ENCODE peak calls at places on chromosomes 2 and 18, in nine cellular contexts. G is left ventricle myocardium inferior, E is GM12865, W is A549, R is PC-3, A is colonic mucosa, N is BE2C, D is stomach, H is AG09309. J is an unnamed sample.
A peak's percentile ranks its signal among the peaks of the same experiment; 100 is the strongest.

GRCh38 chr2:215548714-215549113 is 112.8 kb upstream of the FN1 start:
- DNase-seq in G (no peak), E (no peak), W (no peak), R (peak; percentile 45), A (no peak), N (no peak), D (no peak), H (no peak), J (peak; percentile 20)

GRCh38 chr2:196967126-196967525 is 40.6 kb upstream of the PGAP1 start:
- DNase-seq in G (no peak), E (no peak), W (no peak), R (no peak), A (peak; percentile 35), N (no peak), D (no peak), H (no peak), J (peak; percentile 36)

GRCh38 chr2:71226391-71226964 is 425 bp downstream of the PAIP2B start:
- DNase-seq in G (peak; percentile 25), E (no peak), W (no peak), R (peak; percentile 29), A (peak; percentile 60), N (peak; percentile 8), D (peak; percentile 63), H (no peak), J (no peak)

GRCh38 chr2:184906709-184907108 is 308.4 kb downstream of the ZNF804A start:
- DNase-seq in G (no peak), E (no peak), W (no peak), R (no peak), A (no peak), N (no peak), D (no peak), H (no peak), J (no peak)

GRCh38 chr2:222864296-222864695 is 3.5 kb downstream of the ACSL3 start:
- DNase-seq in G (no peak), E (no peak), W (peak; percentile 43), R (peak; percentile 51), A (no peak), N (peak; percentile 32), D (no peak), H (no peak), J (peak; percentile 77)

GRCh38 chr2:227849906-227850305 is 21.5 kb upstream of the DAW1 start:
- DNase-seq in G (no peak), E (no peak), W (no peak), R (peak; percentile 72), A (no peak), N (no peak), D (no peak), H (peak; percentile 21), J (peak; percentile 66)

GRCh38 chr2:84257871-84258270 is 201.2 kb downstream of the SUCLG1 start:
- DNase-seq in G (no peak), E (no peak), W (peak; percentile 21), R (peak; percentile 25), A (no peak), N (no peak), D (no peak), H (no peak), J (no peak)

GRCh38 chr2:96175951-96176350 is 30.7 kb upstream of the DUSP2 start:
- DNase-seq in G (no peak), E (peak; percentile 57), W (no peak), R (no peak), A (no peak), N (no peak), D (no peak), H (peak; percentile 7), J (peak; percentile 58)

GRCh38 chr18:963276-963675 is 58.6 kb downstream of the ADCYAP1 start:
- DNase-seq in G (no peak), E (no peak), W (no peak), R (no peak), A (no peak), N (peak; percentile 77), D (no peak), H (no peak), J (no peak)

GRCh38 chr18:957829-958228 is 53.2 kb downstream of the ADCYAP1 start:
- DNase-seq in G (no peak), E (no peak), W (no peak), R (no peak), A (no peak), N (no peak), D (no peak), H (no peak), J (no peak)

GRCh38 chr18:966095-967036 is 61.7 kb downstream of the ADCYAP1 start:
- DNase-seq in G (no peak), E (no peak), W (no peak), R (no peak), A (no peak), N (no peak), D (no peak), H (no peak), J (no peak)

GRCh38 chr18:959854-960253 is 55.2 kb downstream of the ADCYAP1 start:
- DNase-seq in G (no peak), E (no peak), W (no peak), R (no peak), A (no peak), N (no peak), D (no peak), H (no peak), J (no peak)

DNA sequence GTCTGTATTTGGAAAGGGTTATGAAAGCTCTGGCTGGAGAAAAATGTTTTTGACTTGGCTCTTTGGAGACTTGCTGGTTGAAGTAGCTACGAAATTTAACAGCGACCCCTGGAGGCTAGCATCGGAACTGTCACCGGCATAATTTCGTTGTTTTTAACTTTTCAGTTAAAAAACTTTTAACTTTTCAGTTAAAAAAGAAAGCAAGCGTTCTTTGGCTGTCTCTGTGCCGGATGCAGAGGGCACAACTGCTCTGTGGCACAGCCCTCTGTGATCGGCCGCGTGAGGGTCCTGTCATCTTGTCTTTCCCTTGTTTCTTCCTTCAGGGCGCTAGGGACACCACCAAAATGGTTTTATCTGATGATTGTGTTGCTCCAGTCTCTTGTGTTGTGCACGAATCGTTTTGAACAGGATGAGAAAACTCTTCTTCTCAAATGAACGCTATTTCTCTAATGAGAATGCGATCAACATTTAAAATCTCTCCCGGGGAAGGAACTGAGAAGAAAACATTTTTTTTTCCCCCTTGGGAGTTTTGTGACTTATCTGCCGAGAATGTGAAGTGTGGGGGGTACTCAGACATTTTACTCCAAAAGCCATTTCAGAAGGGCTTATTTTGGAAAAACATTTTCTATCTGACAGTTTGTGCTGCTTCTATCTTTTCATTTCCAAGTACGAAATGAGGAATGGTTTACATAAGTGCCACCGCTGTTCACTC is 57.1 kb downstream of the ADCYAP1 start:
- DNase-seq in G (peak; percentile 21), E (peak; percentile 47), W (peak; percentile 14), R (peak; percentile 70), A (peak; percentile 25), N (peak; percentile 10), D (no peak), H (peak; percentile 7), J (peak; percentile 45)
- TF ChIP-seq CTCF in G (peak; percentile 91), E (peak; percentile 81), W (peak; percentile 64), R (peak; percentile 93), A (peak; percentile 94), N (peak; percentile 74), D (no peak), H (peak; percentile 82), J (peak; percentile 91)

GRCh38 chr2:37325625-37326071 is 1.0 kb upstream of the PRKD3 start:
- DNase-seq in G (no peak), E (no peak), W (no peak), R (no peak), A (peak; percentile 35), N (no peak), D (no peak), H (no peak), J (no peak)
- H3K4me3 ChIP-seq in G (peak overlapping the region; percentile 89), E (peak overlapping the region; percentile 50), W (peak overlapping the region; percentile 71), R (peak overlapping the region; percentile 93), A (peak overlapping the region; percentile 88), N (peak overlapping the region; percentile 88), D (peak overlapping the region; percentile 99), H (peak overlapping the region; percentile 68), J (peak overlapping the region; percentile 83)

GRCh38 chr18:49944681-49945080 is 131.3 kb upstream of the ACAA2 start:
- DNase-seq in G (no peak), E (peak; percentile 34), W (peak; percentile 10), R (no peak), A (no peak), N (peak; percentile 27), D (no peak), H (no peak), J (no peak)
- TF ChIP-seq CTCF in G (peak; percentile 41), E (peak; percentile 7), W (peak; percentile 5), R (no peak), A (no peak), N (peak; percentile 33), D (no peak), H (peak; percentile 22), J (no peak)

GRCh38 chr2:165469417-165469816 is at the start of gene CSRNP3:
- DNase-seq in G (peak; percentile 41), E (no peak), W (peak; percentile 72), R (peak; percentile 97), A (peak; percentile 83), N (peak; percentile 65), D (peak; percentile 65), H (peak; percentile 59), J (peak; percentile 68)
- H3K4me3 ChIP-seq in G (peak within 1 kb of the TSS; percentile 64), E (no peak within 1 kb of the TSS), W (peak within 1 kb of the TSS; percentile 38), R (peak within 1 kb of the TSS; percentile 73), A (peak within 1 kb of the TSS; percentile 40), N (peak within 1 kb of the TSS; percentile 67), D (peak within 1 kb of the TSS; percentile 43), H (peak within 1 kb of the TSS; percentile 35), J (peak within 1 kb of the TSS; percentile 48)

DNA sequence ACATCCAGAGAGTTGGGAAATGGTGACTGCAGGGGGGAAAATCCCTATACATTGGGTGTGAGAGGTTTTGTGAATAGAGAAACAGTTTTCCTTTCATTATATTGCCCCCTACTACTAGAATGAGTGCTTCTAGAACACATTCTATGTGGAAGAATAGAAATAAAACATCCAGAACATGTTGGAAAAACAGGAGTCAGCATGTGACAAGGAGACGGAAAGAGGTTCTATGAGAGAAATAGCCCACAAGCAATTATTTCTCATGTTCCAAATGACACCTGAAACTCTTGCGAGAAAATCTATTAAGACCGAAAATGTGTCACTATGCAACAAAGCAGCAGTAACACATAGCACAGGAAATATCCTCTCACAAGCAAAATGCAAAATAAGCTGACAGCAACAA is 202.7 kb upstream of the SPOPL start:
- DNase-seq in G (no peak), E (peak; percentile 61), W (no peak), R (no peak), A (no peak), N (no peak), D (no peak), H (no peak), J (no peak)
- TF ChIP-seq CTCF in G (no peak), E (no peak), W (no peak), R (no peak), A (no peak), N (no peak), D (no peak), H (no peak), J (no peak)

DNA sequence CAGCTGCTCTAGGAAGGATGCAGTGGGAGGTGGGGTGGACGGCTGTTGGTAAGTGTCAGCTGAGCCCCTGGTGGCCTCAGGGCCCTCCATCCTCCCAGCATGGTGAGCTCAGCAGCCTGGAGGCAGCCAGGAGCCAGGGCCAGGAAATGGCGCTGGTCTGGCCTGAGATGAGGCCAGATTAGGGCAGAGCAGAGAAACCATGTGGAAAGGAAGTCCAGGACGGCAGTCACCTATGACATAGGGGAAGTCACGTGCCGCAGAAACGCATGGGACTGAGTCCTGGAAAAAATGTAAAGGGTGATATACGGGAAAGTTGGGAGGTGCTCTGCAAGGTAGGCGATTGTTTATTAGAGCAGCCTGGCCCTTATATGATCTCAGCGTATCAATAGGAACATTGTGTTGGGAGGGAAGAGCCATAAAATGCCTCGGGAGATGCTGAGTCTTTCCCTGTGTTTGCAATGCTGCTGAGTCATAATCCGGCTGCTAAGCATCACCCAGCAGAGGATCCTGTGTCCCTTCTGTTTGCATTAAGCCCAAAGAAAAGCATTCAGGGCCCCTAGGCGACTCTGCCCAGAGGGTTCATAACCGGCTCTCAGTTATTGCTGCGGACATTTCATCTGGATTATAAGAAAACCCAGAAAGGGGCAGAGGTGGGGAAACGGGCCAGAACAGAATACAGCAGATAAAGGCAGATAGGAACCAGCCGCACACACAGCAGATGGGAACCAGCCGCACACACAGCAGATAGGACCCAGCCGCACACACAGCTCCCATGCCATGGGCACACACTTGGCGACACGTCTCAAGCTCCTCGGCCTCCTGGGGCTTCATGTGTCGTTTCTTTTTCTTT is 30.3 kb upstream of the B3GNT7 start:
- DNase-seq in G (no peak), E (no peak), W (peak; percentile 89), R (peak; percentile 98), A (peak; percentile 78), N (peak; percentile 95), D (no peak), H (peak; percentile 18), J (peak; percentile 72)
- H3K4me3 ChIP-seq in G (no peak overlapping the region), E (no peak overlapping the region), W (no peak overlapping the region), R (no peak overlapping the region), A (no peak overlapping the region), N (peak overlapping the region; percentile 31), D (no peak overlapping the region), H (no peak overlapping the region), J (no peak overlapping the region)